ENCODE peak calls at places on chromosomes 4 and X, in nine cellular contexts. E, A, B, P, G, K, Y, O and M are unnamed samples.

GRCh38 chr4:140219567-140219966 is 65.6 kb upstream of the MAML3 start:
- DNase-seq in A (no peak), K (no peak), G (no peak), E (no peak), Y (no peak), B (no peak), P (no peak), O (no peak), M (no peak)

GRCh38 chr4:109184421-109184956 is 118.0 kb downstream of the COL25A1 start:
- DNase-seq in E (no peak), K (no peak), B (no peak), A (peak), P (no peak), O (peak), G (no peak), Y (no peak), M (no peak)

GRCh38 chr4:79982587-79983327 is 90.3 kb downstream of the ANTXR2 start:
- DNase-seq in K (no peak), G (no peak), O (peak), Y (no peak), A (peak), B (no peak), P (no peak), E (no peak), M (no peak)

GRCh38 chr4:6692806-6693205 is 872 bp upstream of the S100P start:
- DNase-seq in Y (no peak), O (peak), B (no peak), A (peak), K (no peak), E (no peak), P (no peak), G (no peak), M (no peak)

GRCh38 chr4:14532436-14532835 is 469.8 kb upstream of the CPEB2 start:
- DNase-seq in A (no peak), E (no peak), G (no peak), K (no peak), O (no peak), B (no peak), P (no peak), Y (no peak), M (no peak)

GRCh38 chr4:145760961-145761929 is 81.3 kb downstream of the C4orf51 start:
- DNase-seq in A (no peak), B (no peak), E (no peak), K (no peak), P (no peak), O (no peak), G (no peak), Y (no peak), M (no peak)

GRCh38 chrX:105701310-105702052 is 120.9 kb upstream of the NRK start:
- DNase-seq in E (no peak), Y (no peak), B (no peak), K (no peak), G (no peak), P (peak), O (no peak), A (peak), M (no peak)

GRCh38 chr4:4859799-4860380 is 425 bp downstream of the MSX1 start:
- DNase-seq in E (no peak), B (no peak), Y (peak), O (no peak), K (no peak), P (peak), G (no peak), A (no peak), M (no peak)

GRCh38 chr4:40194602-40195161 is 2.1 kb upstream of the RHOH start:
- DNase-seq in K (peak), E (no peak), O (no peak), P (no peak), G (no peak), B (no peak), A (peak), Y (no peak), M (peak)

GRCh38 chr4:85595796-85596559 is 121.0 kb downstream of the ARHGAP24 start:
- DNase-seq in A (peak), K (no peak), Y (no peak), B (no peak), G (no peak), O (peak), E (no peak), P (no peak), M (no peak)

GRCh38 chr4:151484396-151485102 is 75.6 kb downstream of the FHIP1A start:
- DNase-seq in O (peak), E (peak), G (no peak), P (peak), K (no peak), Y (no peak), B (no peak), A (peak), M (peak)